ENCODE peak calls at places on chromosome 19, in eight cellular contexts. K is body of pancreas, G is WTC11, Y is AG10803, R is A549, W is fibroblast of villous mesenchyme, V is lower leg skin, S is transverse colon. Z is an unnamed sample.

GRCh38 chr19:41548954-41549688 is 26.8 kb upstream of the CEACAM21 start:
- DNase-seq in K (no peak), G (no peak), Y (no peak), R (no peak), W (no peak), V (no peak), S (peak), Z (no peak)

GRCh38 chr19:38831142-38831605 is 420 bp downstream of the ECH1 start:
- DNase-seq in K (peak), G (peak), Y (peak), R (peak), W (peak), V (peak), S (peak), Z (peak)

GRCh38 chr19:42410371-42410770 is 16.8 kb downstream of the LIPE start:
- DNase-seq in K (no peak), G (no peak), Y (no peak), R (no peak), W (no peak), V (no peak), S (no peak), Z (no peak)

GRCh38 chr19:47891622-47891922 is 5.5 kb upstream of the SULT2A1 start:
- DNase-seq in K (no peak), G (no peak), Y (no peak), R (no peak), W (no peak), V (no peak), S (no peak), Z (no peak)

GRCh38 chr19:13841339-13842293 is 35.3 kb upstream of the NANOS3 start:
- DNase-seq in K (peak), G (no peak), Y (peak), R (peak), W (no peak), V (peak), S (peak), Z (peak)

GRCh38 chr19:46967578-46968018 is 52.0 kb upstream of the NPAS1 start:
- DNase-seq in K (no peak), G (no peak), Y (no peak), R (no peak), W (no peak), V (peak), S (peak), Z (no peak)

GRCh38 chr19:34089566-34089965 is 82.7 kb upstream of the LSM14A start:
- DNase-seq in K (no peak), G (no peak), Y (no peak), R (no peak), W (no peak), V (no peak), S (no peak), Z (no peak)

GRCh38 chr19:7679017-7679720 is 1.5 kb upstream of the TRAPPC5 start:
- DNase-seq in K (peak), G (no peak), Y (no peak), R (peak), W (no peak), V (no peak), S (peak), Z (no peak)

GRCh38 chr19:1177322-1178114 is 3.5 kb upstream of the SBNO2 start:
- DNase-seq in K (no peak), G (no peak), Y (peak), R (peak), W (peak), V (peak), S (no peak), Z (peak)

GRCh38 chr19:4268816-4269430 is 10.1 kb upstream of the SHD start:
- DNase-seq in K (no peak), G (no peak), Y (no peak), R (no peak), W (no peak), V (no peak), S (no peak), Z (no peak)

GRCh38 chr19:34350161-34350561 is 14.8 kb upstream of the GPI start:
- DNase-seq in K (no peak), G (no peak), Y (peak), R (no peak), W (no peak), V (no peak), S (no peak), Z (no peak)

GRCh38 chr19:4511300-4512054 is 6.8 kb downstream of the PLIN4 start:
- DNase-seq in K (no peak), G (no peak), Y (no peak), R (no peak), W (no peak), V (no peak), S (no peak), Z (no peak)

GRCh38 chr19:940591-941291 is 14.9 kb downstream of the ARID3A start:
- DNase-seq in K (peak), G (no peak), Y (no peak), R (peak), W (peak), V (peak), S (peak), Z (peak)

GRCh38 chr19:44924243-44924725 is 9.9 kb downstream of the APOC1 start:
- DNase-seq in K (no peak), G (no peak), Y (no peak), R (peak), W (no peak), V (no peak), S (no peak), Z (no peak)

GRCh38 chr19:51337861-51338562 is 3.9 kb downstream of the VSIG10L start:
- DNase-seq in K (no peak), G (no peak), Y (no peak), R (no peak), W (no peak), V (no peak), S (no peak), Z (no peak)

GRCh38 chr19:11265785-11266236 is 3.5 kb upstream of the DOCK6 start:
- DNase-seq in K (peak), G (no peak), Y (no peak), R (peak), W (no peak), V (peak), S (peak), Z (peak)

GRCh38 chr19:17687857-17688784 is at the start of gene UNC13A:
- DNase-seq in K (peak), G (peak), Y (no peak), R (peak), W (peak), V (no peak), S (peak), Z (peak)

GRCh38 chr19:3176715-3177501 is 1.7 kb upstream of the S1PR4 start:
- DNase-seq in K (no peak), G (no peak), Y (peak), R (peak), W (peak), V (no peak), S (peak), Z (peak)

GRCh38 chr19:31436121-31436776 is 87.0 kb upstream of the TSHZ3 start:
- DNase-seq in K (no peak), G (no peak), Y (peak), R (no peak), W (peak), V (no peak), S (no peak), Z (no peak)

GRCh38 chr19:45177817-45178261 is at the start of gene TRAPPC6A:
- DNase-seq in K (no peak), G (peak), Y (peak), R (peak), W (peak), V (no peak), S (no peak), Z (peak)

GRCh38 chr19:1289395-1290244 is 3.9 kb downstream of the EFNA2 start:
- DNase-seq in K (no peak), G (no peak), Y (no peak), R (no peak), W (no peak), V (no peak), S (no peak), Z (no peak)

GRCh38 chr19:44072543-44073401 is 813 bp downstream of the ZNF284 start:
- DNase-seq in K (no peak), G (no peak), Y (no peak), R (no peak), W (peak), V (no peak), S (no peak), Z (no peak)

GRCh38 chr19:13243971-13244370 is 93.8 kb downstream of the IER2 start:
- DNase-seq in K (no peak), G (no peak), Y (no peak), R (no peak), W (no peak), V (no peak), S (no peak), Z (no peak)

GRCh38 chr19:47272448-47273312 is 2.0 kb upstream of the INAFM1 start:
- DNase-seq in K (peak), G (no peak), Y (peak), R (no peak), W (peak), V (peak), S (peak), Z (no peak)

GRCh38 chr19:46890423-46891170 is 29.8 kb downstream of the ARHGAP35 start:
- DNase-seq in K (peak), G (no peak), Y (peak), R (peak), W (peak), V (no peak), S (no peak), Z (peak)

GRCh38 chr19:13430790-13431582 is 75.3 kb downstream of the CACNA1A start:
- DNase-seq in K (peak), G (peak), Y (peak), R (peak), W (peak), V (no peak), S (peak), Z (peak)

GRCh38 chr19:45601524-45602522 is at the start of gene GPR4:
- DNase-seq in K (no peak), G (peak), Y (no peak), R (no peak), W (no peak), V (no peak), S (no peak), Z (no peak)

GRCh38 chr19:41376241-41376997 is at the start of gene TMEM91:
- DNase-seq in K (peak), G (peak), Y (no peak), R (no peak), W (peak), V (no peak), S (peak), Z (no peak)

GRCh38 chr19:13023666-13024065 is 28.4 kb downstream of the NFIX start:
- DNase-seq in K (no peak), G (no peak), Y (peak), R (no peak), W (no peak), V (no peak), S (no peak), Z (no peak)

GRCh38 chr19:36115453-36116343 is at the start of gene TBCB:
- DNase-seq in K (peak), G (peak), Y (peak), R (peak), W (peak), V (peak), S (peak), Z (peak)
- TF ChIP-seq CTCF in K (no peak), G (no peak), Y (no peak), R (no peak), W (no peak), V (no peak), S (no peak), Z (no peak)

DNA sequence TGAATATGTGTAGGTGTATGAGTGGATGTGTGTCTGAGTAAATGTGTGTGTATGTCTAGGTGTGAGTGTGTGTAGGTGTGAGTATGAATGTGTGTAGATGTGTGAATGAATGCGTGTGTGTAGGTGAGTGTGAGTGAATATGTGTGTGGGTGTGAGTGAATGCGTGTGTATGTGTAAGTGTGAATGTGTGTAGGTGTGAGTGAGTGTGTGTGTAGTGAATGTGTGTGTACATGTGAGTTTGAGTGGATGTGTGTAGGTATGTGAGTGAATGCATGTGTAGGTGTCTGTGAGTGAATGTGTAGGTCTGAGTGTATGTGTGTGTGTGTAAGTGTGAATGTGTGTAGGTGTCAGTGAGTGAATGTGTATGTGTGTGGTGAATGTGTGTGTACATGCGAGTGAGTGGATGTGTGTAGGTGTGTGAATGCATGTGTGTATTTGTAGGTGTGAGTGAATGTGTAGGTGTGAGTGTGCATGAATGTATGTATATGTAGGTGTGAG is 201.0 kb upstream of the ZNF536 start:
- DNase-seq in K (no peak), G (no peak), Y (no peak), R (no peak), W (no peak), V (no peak), S (no peak), Z (no peak)
- TF ChIP-seq CTCF in K (no peak), G (no peak), Y (no peak), R (no peak), W (no peak), V (no peak), S (no peak), Z (no peak)

GRCh38 chr19:29366757-29367156 is 153.8 kb upstream of the UQCRFS1 start:
- DNase-seq in K (no peak), G (no peak), Y (no peak), R (no peak), W (no peak), V (no peak), S (no peak), Z (no peak)
- TF ChIP-seq CTCF in K (no peak), G (no peak), Y (no peak), R (no peak), W (no peak), V (no peak), S (no peak), Z (no peak)

GRCh38 chr19:52566588-52566987 is 3.5 kb upstream of the ZNF701 start:
- DNase-seq in K (no peak), G (no peak), Y (peak), R (peak), W (peak), V (no peak), S (no peak), Z (peak)

GRCh38 chr19:52566121-52566520 is 4.0 kb upstream of the ZNF701 start:
- DNase-seq in K (no peak), G (no peak), Y (no peak), R (no peak), W (no peak), V (no peak), S (no peak), Z (no peak)

GRCh38 chr19:52567921-52568320 is 2.2 kb upstream of the ZNF701 start:
- DNase-seq in K (no peak), G (no peak), Y (no peak), R (no peak), W (no peak), V (no peak), S (no peak), Z (no peak)

GRCh38 chr19:52570005-52570861 is at the start of gene ZNF701:
- DNase-seq in K (peak), G (peak), Y (peak), R (peak), W (peak), V (peak), S (peak), Z (peak)
- TF ChIP-seq CTCF in K (peak), G (peak), Y (no peak), R (no peak), W (peak), V (no peak), S (peak), Z (peak)

DNA sequence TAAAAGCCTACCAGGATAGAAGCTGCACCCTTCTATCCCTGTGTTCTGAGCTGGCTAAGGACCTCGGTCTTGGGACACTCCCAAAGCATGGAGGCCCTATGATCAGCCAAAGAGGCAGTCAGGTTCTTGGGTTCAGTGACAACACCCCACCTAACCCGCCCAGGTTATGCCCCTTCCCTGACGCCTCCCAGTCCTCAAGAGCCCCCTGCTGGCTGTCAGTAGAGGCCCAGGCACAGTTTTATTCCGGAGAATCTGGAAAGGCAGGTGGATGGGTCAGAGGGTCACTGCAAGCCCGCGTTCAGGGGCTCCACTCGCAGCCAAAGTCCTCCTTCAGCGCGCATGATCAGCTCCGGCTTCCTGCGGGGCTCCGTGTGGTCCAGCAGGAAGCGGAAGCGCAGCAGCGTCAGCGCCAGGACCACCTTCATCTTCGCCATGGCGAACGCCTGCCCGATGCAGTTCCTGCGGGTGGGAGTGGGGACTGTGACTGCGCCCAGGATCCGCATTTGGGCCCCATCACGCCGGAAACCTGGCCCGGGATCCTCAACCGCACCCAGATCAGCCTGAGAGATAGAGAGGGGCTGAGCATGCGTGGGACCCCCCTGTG is 22.3 kb downstream of the OR10H3 start:
- DNase-seq in K (no peak), G (peak), Y (no peak), R (peak), W (no peak), V (no peak), S (peak), Z (no peak)
- TF ChIP-seq CTCF in K (no peak), G (no peak), Y (no peak), R (peak), W (no peak), V (no peak), S (peak), Z (no peak)

DNA sequence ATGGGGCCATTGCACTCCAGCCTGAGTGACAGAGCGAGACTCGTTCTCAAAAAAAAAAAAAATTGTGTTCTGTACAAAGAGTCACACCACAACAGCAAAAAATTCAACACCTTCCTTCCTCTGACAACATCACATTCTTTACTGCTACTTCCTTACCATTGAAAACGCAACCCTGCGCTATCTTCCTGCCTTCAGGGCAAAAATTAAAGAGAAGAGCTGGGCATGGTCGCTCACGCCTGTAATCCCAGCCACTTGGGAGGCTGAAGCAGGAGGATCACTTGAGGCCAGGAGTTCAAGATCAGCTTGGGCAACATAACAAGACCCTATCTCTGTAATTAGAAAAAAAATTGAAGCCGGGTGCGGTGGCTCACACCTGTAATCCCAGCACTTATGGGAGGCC is 9.4 kb upstream of the ZNF444 start:
- DNase-seq in K (no peak), G (no peak), Y (no peak), R (no peak), W (no peak), V (no peak), S (no peak), Z (no peak)
- TF ChIP-seq CTCF in K (no peak), G (no peak), Y (no peak), R (no peak), W (no peak), V (no peak), S (no peak), Z (no peak)

GRCh38 chr19:5934002-5934401 is 19.9 kb downstream of the CAPS start:
- DNase-seq in K (no peak), G (no peak), Y (no peak), R (no peak), W (no peak), V (no peak), S (no peak), Z (no peak)

GRCh38 chr19:5933391-5933998 is 19.4 kb downstream of the CAPS start:
- DNase-seq in K (no peak), G (no peak), Y (no peak), R (no peak), W (no peak), V (no peak), S (no peak), Z (no peak)

GRCh38 chr19:5935473-5936307 is 21.6 kb downstream of the CAPS start:
- DNase-seq in K (no peak), G (no peak), Y (no peak), R (no peak), W (no peak), V (no peak), S (no peak), Z (no peak)

GRCh38 chr19:5936308-5936980 is 22.4 kb downstream of the CAPS start:
- DNase-seq in K (peak), G (no peak), Y (no peak), R (no peak), W (no peak), V (no peak), S (no peak), Z (no peak)

GRCh38 chr19:5934779-5935472 is 20.9 kb downstream of the CAPS start:
- DNase-seq in K (peak), G (no peak), Y (peak), R (no peak), W (peak), V (no peak), S (no peak), Z (peak)
- TF ChIP-seq CTCF in K (no peak), G (no peak), Y (no peak), R (no peak), W (no peak), V (no peak), S (no peak), Z (no peak)

Z was measured in astrocyte of the spinal cord.